ENCODE peak calls at places on chromosomes 13 and 19, in five cellular contexts. M, S, D, W and B are unnamed samples.

GRCh38 chr13:95564948-95565347 is 12.4 kb downstream of the CLDN10 start:
- DNase-seq in M (no peak), S (no peak), D (no peak), W (peak), B (no peak)

GRCh38 chr19:41705393-41706174 is 2.8 kb upstream of the CEACAM5 start:
- DNase-seq in M (no peak), S (no peak), D (no peak), W (peak), B (no peak)

GRCh38 chr19:36573948-36574726 is 1.0 kb upstream of the ZNF529 start:
- DNase-seq in M (no peak), S (no peak), D (no peak), W (peak), B (no peak)

GRCh38 chr19:47227347-47228167 is 3.4 kb downstream of the BBC3 start:
- DNase-seq in M (peak), S (no peak), D (peak), W (peak), B (peak)

GRCh38 chr13:101150998-101151397 is 265.3 kb downstream of the NALCN start:
- DNase-seq in M (no peak), S (no peak), D (no peak), W (peak), B (no peak)

GRCh38 chr19:29247051-29247450 is 34.1 kb upstream of the UQCRFS1 start:
- DNase-seq in M (no peak), S (no peak), D (no peak), W (no peak), B (no peak)

GRCh38 chr13:49657241-49657641 is 28.9 kb downstream of the ARL11 start:
- DNase-seq in M (no peak), S (no peak), D (no peak), W (no peak), B (no peak)

GRCh38 chr19:7868326-7868670 is 5.9 kb downstream of the PRR36 start:
- DNase-seq in M (no peak), S (no peak), D (peak), W (no peak), B (no peak)

GRCh38 chr19:51150627-51151026 is 8.5 kb downstream of the SIGLEC7 start:
- DNase-seq in M (no peak), S (no peak), D (no peak), W (no peak), B (no peak)

GRCh38 chr19:51367565-51368365 is 1.0 kb downstream of the CLDND2 start:
- DNase-seq in M (peak), S (peak), D (peak), W (peak), B (peak)